ENCODE peak calls at places on chromosomes 12 and 14, in nine cellular contexts. I, B, R, Y, T, X, E, J and Q are unnamed samples.

GRCh38 chr12:94601972-94602517 is 48.3 kb downstream of the TMCC3 start:
- DNase-seq in I (no peak), B (no peak), R (no peak), Y (no peak), T (no peak), X (no peak), E (no peak), J (no peak), Q (peak; percentile 66)

GRCh38 chr14:59020382-59020781 is 168.1 kb upstream of the DAAM1 start:
- DNase-seq in I (no peak), B (no peak), R (no peak), Y (no peak), T (no peak), X (no peak), E (no peak), J (no peak), Q (peak; percentile 4)

GRCh38 chr12:75704208-75704607 is 192.8 kb upstream of the KRR1 start:
- DNase-seq in I (no peak), B (no peak), R (no peak), Y (no peak), T (no peak), X (no peak), E (no peak), J (no peak), Q (no peak)

GRCh38 chr12:39619316-39619659 is 315 bp downstream of the ABCD2 start:
- DNase-seq in I (no peak), B (peak; percentile 27), R (no peak), Y (no peak), T (no peak), X (no peak), E (no peak), J (no peak), Q (no peak)

GRCh38 chr14:23034498-23035302 is at the start of gene PSMB5:
- DNase-seq in I (peak; percentile 81), B (peak; percentile 84), R (peak; percentile 89), Y (no peak), T (peak; percentile 91), X (peak; percentile 83), E (peak; percentile 93), J (peak; percentile 96), Q (peak; percentile 95)

GRCh38 chr14:57962293-57962996 is 96.6 kb upstream of the SLC35F4 start:
- DNase-seq in I (no peak), B (no peak), R (no peak), Y (no peak), T (no peak), X (no peak), E (no peak), J (no peak), Q (no peak)

GRCh38 chr14:95222151-95222631 is 64.9 kb upstream of the DICER1 start:
- DNase-seq in I (no peak), B (no peak), R (no peak), Y (no peak), T (no peak), X (no peak), E (no peak), J (no peak), Q (no peak)

GRCh38 chr12:4268549-4269181 is 4.9 kb upstream of the CCND2 start:
- DNase-seq in I (no peak), B (no peak), R (no peak), Y (no peak), T (no peak), X (no peak), E (no peak), J (no peak), Q (no peak)

GRCh38 chr12:6204533-6205143 is 4.4 kb downstream of the CD9 start:
- DNase-seq in I (no peak), B (no peak), R (no peak), Y (no peak), T (no peak), X (no peak), E (no peak), J (no peak), Q (no peak)

GRCh38 chr14:66859063-66859671 is 330.1 kb upstream of the GARIN2 start:
- DNase-seq in I (no peak), B (no peak), R (no peak), Y (no peak), T (no peak), X (no peak), E (no peak), J (no peak), Q (no peak)

GRCh38 chr14:38138581-38139138 is 69.0 kb upstream of the SSTR1 start:
- DNase-seq in I (no peak), B (no peak), R (no peak), Y (no peak), T (no peak), X (no peak), E (no peak), J (no peak), Q (no peak)

GRCh38 chr14:68210729-68211299 is 391.2 kb downstream of the RAD51B start:
- DNase-seq in I (peak; percentile 14), B (peak; percentile 47), R (peak; percentile 76), Y (peak; percentile 78), T (peak; percentile 76), X (peak; percentile 92), E (no peak), J (no peak), Q (peak; percentile 78)

GRCh38 chr12:72006766-72007165 is 68.1 kb downstream of the TPH2 start:
- DNase-seq in I (no peak), B (no peak), R (no peak), Y (no peak), T (no peak), X (no peak), E (no peak), J (no peak), Q (no peak)

GRCh38 chr14:25837431-25837950 is 760.3 kb downstream of the NOVA1 start:
- DNase-seq in I (no peak), B (no peak), R (no peak), Y (no peak), T (no peak), X (no peak), E (no peak), J (no peak), Q (no peak)

GRCh38 chr12:98373982-98374381 is 141.4 kb upstream of the TMPO start:
- DNase-seq in I (no peak), B (no peak), R (no peak), Y (no peak), T (no peak), X (no peak), E (no peak), J (no peak), Q (no peak)

GRCh38 chr12:38904932-38905479 is 385 bp downstream of the CPNE8 start:
- DNase-seq in I (peak; percentile 16), B (peak; percentile 41), R (peak; percentile 73), Y (no peak), T (peak; percentile 73), X (no peak), E (peak; percentile 92), J (peak; percentile 91), Q (no peak)

GRCh38 chr14:51691176-51691575 is 39.5 kb downstream of the FRMD6 start:
- DNase-seq in I (no peak), B (no peak), R (no peak), Y (no peak), T (no peak), X (no peak), E (no peak), J (no peak), Q (no peak)

GRCh38 chr14:65637780-65638179 is 225.2 kb downstream of the FUT8 start:
- DNase-seq in I (no peak), B (peak; percentile 58), R (peak; percentile 77), Y (no peak), T (peak; percentile 69), X (no peak), E (no peak), J (no peak), Q (no peak)

GRCh38 chr14:72679591-72680151 is 214.2 kb downstream of the DPF3 start:
- DNase-seq in I (no peak), B (no peak), R (no peak), Y (no peak), T (no peak), X (no peak), E (no peak), J (no peak), Q (no peak)

GRCh38 chr14:41817626-41818025 is 210.9 kb downstream of the LRFN5 start:
- DNase-seq in I (no peak), B (no peak), R (no peak), Y (no peak), T (no peak), X (no peak), E (no peak), J (no peak), Q (no peak)

GRCh38 chr14:65738339-65738738 is 325.8 kb downstream of the FUT8 start:
- DNase-seq in I (no peak), B (no peak), R (no peak), Y (no peak), T (no peak), X (no peak), E (no peak), J (no peak), Q (no peak)

GRCh38 chr12:11698729-11699128 is 49.3 kb downstream of the ETV6 start:
- DNase-seq in I (no peak), B (no peak), R (no peak), Y (no peak), T (no peak), X (no peak), E (no peak), J (no peak), Q (no peak)

GRCh38 chr14:93975791-93976476 is 436 bp downstream of the ASB2 start:
- DNase-seq in I (no peak), B (no peak), R (peak; percentile 70), Y (no peak), T (peak; percentile 84), X (no peak), E (no peak), J (no peak), Q (no peak)

GRCh38 chr14:69789118-69789640 is 7.9 kb downstream of the SLC10A1 start:
- DNase-seq in I (no peak), B (no peak), R (no peak), Y (no peak), T (no peak), X (no peak), E (no peak), J (no peak), Q (no peak)

GRCh38 chr12:34396861-34397590 is 374.7 kb downstream of the ALG10 start:
- DNase-seq in I (peak; percentile 1), B (no peak), R (peak; percentile 0), Y (no peak), T (peak; percentile 4), X (no peak), E (peak; percentile 7), J (peak; percentile 69), Q (no peak)

GRCh38 chr14:70907996-70908917 is 998 bp downstream of the PCNX1 start:
- DNase-seq in I (peak; percentile 48), B (peak; percentile 65), R (peak; percentile 71), Y (peak; percentile 26), T (peak; percentile 64), X (no peak), E (peak; percentile 71), J (peak; percentile 81), Q (no peak)

GRCh38 chr12:32688786-32689185 is 9.7 kb downstream of the DNM1L start:
- DNase-seq in I (no peak), B (no peak), R (no peak), Y (no peak), T (no peak), X (no peak), E (no peak), J (no peak), Q (no peak)

GRCh38 chr14:91947196-91948184 is at the start of gene FBLN5:
- DNase-seq in I (no peak), B (peak; percentile 42), R (no peak), Y (peak; percentile 44), T (peak; percentile 37), X (peak; percentile 74), E (peak; percentile 83), J (peak; percentile 88), Q (peak; percentile 39)

GRCh38 chr14:40629144-40629543 is 977.5 kb upstream of the LRFN5 start:
- DNase-seq in I (no peak), B (no peak), R (no peak), Y (no peak), T (no peak), X (no peak), E (no peak), J (no peak), Q (no peak)

GRCh38 chr12:106331594-106331993 is 26.0 kb upstream of the POLR3B start:
- DNase-seq in I (no peak), B (no peak), R (no peak), Y (no peak), T (no peak), X (no peak), E (no peak), J (no peak), Q (no peak)

GRCh38 chr12:98224584-98225221 is 290.7 kb upstream of the TMPO start:
- DNase-seq in I (no peak), B (no peak), R (peak; percentile 9), Y (no peak), T (no peak), X (no peak), E (no peak), J (no peak), Q (no peak)